ENCODE peak calls at places on chromosome 11, in eight cellular contexts. Z is BE2C; B is uterus; I is left ventricle myocardium inferior; W is AG10803; G is psoas muscle; R is CD8-positive, alpha-beta T cell; C is coronary artery. E is an unnamed sample.

GRCh38 chr11:79313513-79313912 is 127.3 kb downstream of the TENM4 start:
- DNase-seq in Z (no peak), B (no peak), I (no peak), W (no peak), G (no peak), R (no peak), C (no peak), E (no peak)

GRCh38 chr11:43738600-43739409 is 58.3 kb downstream of the HSD17B12 start:
- DNase-seq in Z (peak; percentile 15), B (no peak), I (no peak), W (peak; percentile 80), G (no peak), R (no peak), C (no peak), E (no peak)

GRCh38 chr11:86934933-86935579 is 20.1 kb downstream of the FZD4 start:
- DNase-seq in Z (no peak), B (no peak), I (no peak), W (no peak), G (no peak), R (no peak), C (no peak), E (no peak)

GRCh38 chr11:39190751-39191150 is 2268.7 kb downstream of the LRRC4C start:
- DNase-seq in Z (no peak), B (no peak), I (no peak), W (no peak), G (no peak), R (no peak), C (no peak), E (no peak)

GRCh38 chr11:24356501-24356900 is 140.4 kb upstream of the LUZP2 start:
- DNase-seq in Z (no peak), B (no peak), I (no peak), W (no peak), G (no peak), R (no peak), C (no peak), E (no peak)

GRCh38 chr11:30861506-30861905 is 275.4 kb upstream of the MPPED2 start:
- DNase-seq in Z (no peak), B (no peak), I (no peak), W (no peak), G (no peak), R (no peak), C (no peak), E (no peak)

GRCh38 chr11:126063510-126063858 is 818 bp upstream of the CDON start:
- DNase-seq in Z (no peak), B (no peak), I (no peak), W (no peak), G (no peak), R (no peak), C (no peak), E (no peak)

GRCh38 chr11:31114437-31114836 is 255.1 kb downstream of the DCDC1 start:
- DNase-seq in Z (no peak), B (no peak), I (no peak), W (no peak), G (no peak), R (no peak), C (no peak), E (no peak)

GRCh38 chr11:114524122-114524521 is 35.6 kb downstream of the NXPE1 start:
- DNase-seq in Z (no peak), B (no peak), I (no peak), W (no peak), G (no peak), R (no peak), C (no peak), E (no peak)

GRCh38 chr11:74689666-74690065 is 41.6 kb downstream of the CHRDL2 start:
- DNase-seq in Z (no peak), B (no peak), I (no peak), W (no peak), G (no peak), R (no peak), C (no peak), E (no peak)

GRCh38 chr11:16082532-16083055 is 273.8 kb downstream of the SOX6 start:
- DNase-seq in Z (no peak), B (no peak), I (no peak), W (no peak), G (no peak), R (no peak), C (no peak), E (no peak)

DNA sequence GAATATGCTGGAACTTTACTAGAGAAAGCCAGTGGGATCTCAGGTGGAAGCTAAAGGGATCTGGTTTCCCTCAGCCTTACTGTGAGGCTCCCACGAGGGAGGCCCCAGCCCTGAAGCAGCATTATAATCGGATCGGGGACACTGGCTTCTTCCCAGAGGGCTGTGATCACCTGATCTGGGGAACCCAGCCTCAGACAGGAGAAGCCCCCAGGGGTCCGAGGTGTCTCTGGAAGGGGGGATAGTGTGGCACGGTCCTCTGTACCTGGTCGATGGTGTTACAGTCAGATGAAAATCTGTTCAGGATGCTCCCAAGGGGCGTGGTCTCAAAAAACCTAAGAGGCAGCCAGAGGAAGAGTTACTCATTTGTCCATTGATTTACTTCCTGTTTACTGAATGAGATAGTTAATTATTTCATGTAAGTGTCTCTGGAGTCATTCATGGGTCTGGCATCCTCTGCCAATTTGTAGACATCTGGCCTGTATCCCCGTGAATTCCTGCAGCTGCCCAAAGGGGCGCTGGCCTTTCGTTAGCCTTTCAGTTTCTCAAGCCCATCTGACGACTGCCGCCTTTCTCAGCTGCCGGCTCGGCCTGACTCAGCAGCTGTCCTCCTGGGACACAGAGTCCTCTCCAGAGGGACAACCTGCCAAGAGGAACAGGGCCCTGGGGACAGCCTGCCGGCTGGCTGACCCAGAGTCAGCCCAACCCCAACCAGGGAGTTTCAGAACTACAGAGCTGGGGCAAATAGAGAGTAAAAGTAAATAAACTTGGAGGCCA is 17.0 kb upstream of the KCNJ11 start:
- DNase-seq in Z (peak; percentile 64), B (peak; percentile 47), I (peak; percentile 75), W (peak; percentile 70), G (peak; percentile 95), R (no peak), C (peak; percentile 90), E (peak; percentile 52)
- TF ChIP-seq CTCF in Z (peak; percentile 32), B (no peak), I (peak; percentile 38), W (peak; percentile 27), G (peak; percentile 46), R (no peak), C (no peak), E (no peak)

GRCh38 chr11:33867566-33867965 is 24.3 kb downstream of the LMO2 start:
- DNase-seq in Z (no peak), B (no peak), I (no peak), W (no peak), G (no peak), R (no peak), C (no peak), E (no peak)
- H3K4me3 ChIP-seq in Z (no peak overlapping the region), B (no peak overlapping the region), I (peak overlapping the region; percentile 78), W (no peak overlapping the region), G (peak overlapping the region; percentile 82), R (no peak overlapping the region), C (peak overlapping the region; percentile 87), E (no peak overlapping the region)

GRCh38 chr11:7347611-7348431 is 96.1 kb downstream of the SYT9 start:
- DNase-seq in Z (no peak), B (no peak), I (no peak), W (no peak), G (no peak), R (no peak), C (no peak), E (no peak)

GRCh38 chr11:7351228-7351627 is 99.5 kb downstream of the SYT9 start:
- DNase-seq in Z (no peak), B (no peak), I (no peak), W (no peak), G (no peak), R (no peak), C (no peak), E (no peak)

GRCh38 chr11:7348432-7349298 is 97.0 kb downstream of the SYT9 start:
- DNase-seq in Z (peak; percentile 71), B (peak; percentile 27), I (no peak), W (no peak), G (no peak), R (no peak), C (no peak), E (no peak)

DNA sequence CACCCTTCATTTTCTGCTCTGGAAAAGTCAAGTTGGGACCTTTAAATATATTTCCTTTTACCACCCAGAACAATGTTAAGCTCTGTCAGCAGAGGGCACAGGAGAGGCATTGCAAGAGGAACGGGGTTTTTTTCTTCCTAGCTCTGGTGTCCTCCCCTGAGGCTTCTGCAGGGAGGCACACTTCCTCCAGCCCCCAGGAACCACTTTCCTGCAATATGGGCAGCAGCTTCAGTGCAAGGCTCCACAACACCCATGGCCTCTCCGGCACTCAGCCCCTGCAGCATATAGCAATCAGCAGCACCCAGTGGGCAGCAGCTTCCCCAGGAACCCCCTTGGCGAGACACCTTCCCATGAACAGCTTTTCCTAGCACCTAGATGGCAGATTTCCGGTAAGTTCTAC is 101.4 kb downstream of the SYT9 start:
- DNase-seq in Z (peak; percentile 22), B (no peak), I (no peak), W (peak; percentile 32), G (no peak), R (no peak), C (no peak), E (peak; percentile 58)
- TF ChIP-seq CTCF in Z (peak; percentile 55), B (no peak), I (peak; percentile 53), W (peak; percentile 71), G (peak; percentile 19), R (no peak), C (no peak), E (peak; percentile 64)

GRCh38 chr11:72222106-72222891 is 2.3 kb upstream of the INPPL1 start:
- DNase-seq in Z (no peak), B (no peak), I (no peak), W (no peak), G (no peak), R (no peak), C (no peak), E (no peak)
- H3K4me3 ChIP-seq in Z (peak overlapping the region; percentile 79), B (peak overlapping the region; percentile 86), I (peak overlapping the region; percentile 97), W (peak overlapping the region; percentile 95), G (peak overlapping the region; percentile 72), R (peak overlapping the region; percentile 48), C (peak overlapping the region; percentile 77), E (peak overlapping the region; percentile 98)

GRCh38 chr11:71372693-71373657 is 75.2 kb downstream of the DHCR7 start:
- DNase-seq in Z (no peak), B (no peak), I (no peak), W (peak; percentile 42), G (no peak), R (no peak), C (no peak), E (peak; percentile 60)
- TF ChIP-seq CTCF in Z (peak; percentile 11), B (no peak), I (peak; percentile 37), W (peak; percentile 73), G (peak; percentile 14), R (no peak), C (no peak), E (no peak)

GRCh38 chr11:120122921-120123683 is 14.8 kb downstream of the TRIM29 start:
- DNase-seq in Z (no peak), B (no peak), I (no peak), W (no peak), G (no peak), R (no peak), C (no peak), E (no peak)
- H3K4me3 ChIP-seq in Z (no peak overlapping the region), B (no peak overlapping the region), I (no peak overlapping the region), W (no peak overlapping the region), G (no peak overlapping the region), R (no peak overlapping the region), C (no peak overlapping the region), E (no peak overlapping the region)

GRCh38 chr11:124863137-124863825 is 2.0 kb upstream of the ROBO3 start:
- DNase-seq in Z (no peak), B (no peak), I (no peak), W (peak; percentile 25), G (no peak), R (no peak), C (peak; percentile 71), E (no peak)
- TF ChIP-seq CTCF in Z (no peak), B (no peak), I (no peak), W (no peak), G (no peak), R (no peak), C (no peak), E (no peak)

GRCh38 chr11:1388763-1389102 is 1.0 kb upstream of the BRSK2 start:
- DNase-seq in Z (no peak), B (no peak), I (no peak), W (no peak), G (no peak), R (no peak), C (no peak), E (no peak)
- H3K4me3 ChIP-seq in Z (peak overlapping the region; percentile 47), B (peak overlapping the region; percentile 30), I (peak overlapping the region; percentile 76), W (peak overlapping the region; percentile 64), G (peak overlapping the region; percentile 66), R (peak overlapping the region; percentile 78), C (peak overlapping the region; percentile 72), E (no peak overlapping the region)